ENCODE peak calls at places on chromosomes 7 and 10, in four cellular contexts. T, J, Y and P are unnamed samples.

GRCh38 chr10:5812283-5813090 is 747 bp downstream of the GDI2 start:
- DNase-seq in T (no peak), J (no peak), Y (peak; percentile 3), P (no peak)

GRCh38 chr10:15370741-15371701 is at the start of gene FAM171A1:
- DNase-seq in T (no peak), J (peak; percentile 98), Y (peak; percentile 1), P (no peak)

GRCh38 chr10:103983367-103983911 is 16.5 kb downstream of the SLK start:
- DNase-seq in T (no peak), J (no peak), Y (peak; percentile 31), P (peak; percentile 56)

GRCh38 chr10:84097787-84098353 is 41.4 kb upstream of the GHITM start:
- DNase-seq in T (peak; percentile 9), J (no peak), Y (no peak), P (no peak)

GRCh38 chr7:44213872-44214595 is 13.3 kb downstream of the YKT6 start:
- DNase-seq in T (no peak), J (peak; percentile 92), Y (peak; percentile 16), P (peak; percentile 7)

GRCh38 chr10:6141296-6142151 is 52.7 kb downstream of the RBM17 start:
- DNase-seq in T (no peak), J (peak; percentile 98), Y (no peak), P (no peak)

GRCh38 chr7:157547102-157547501 is 210.3 kb downstream of the DNAJB6 start:
- DNase-seq in T (no peak), J (peak; percentile 52), Y (no peak), P (no peak)

GRCh38 chr7:50331564-50332208 is 27.2 kb downstream of the IKZF1 start:
- DNase-seq in T (no peak), J (no peak), Y (no peak), P (no peak)

GRCh38 chr7:148664319-148664718 is 34.4 kb upstream of the CUL1 start:
- DNase-seq in T (no peak), J (peak; percentile 83), Y (no peak), P (no peak)

GRCh38 chr10:87622290-87623004 is 37.2 kb upstream of the PAPSS2 start:
- DNase-seq in T (no peak), J (no peak), Y (no peak), P (no peak)

GRCh38 chr7:53422291-53422690 is 386.9 kb downstream of the POM121L12 start:
- DNase-seq in T (no peak), J (no peak), Y (no peak), P (no peak)

GRCh38 chr7:20449146-20449648 is 118.5 kb downstream of the ITGB8 start:
- DNase-seq in T (no peak), J (peak; percentile 48), Y (no peak), P (no peak)

GRCh38 chr7:128027485-128027980 is 3.7 kb downstream of the LRRC4 start:
- DNase-seq in T (no peak), J (no peak), Y (no peak), P (no peak)

GRCh38 chr7:35849158-35849831 is 48.4 kb downstream of the SEPTIN7 start:
- DNase-seq in T (no peak), J (no peak), Y (no peak), P (no peak)